ENCODE peak calls at places on chromosome 11, in four cellular contexts. A is IMR-90; H is CD8-positive, alpha-beta memory T cell; R is uterus. N is an unnamed sample.

GRCh38 chr11:130123414-130124040 is 36.1 kb upstream of the ST14 start:
- DNase-seq in A (no peak), R (no peak), H (no peak), N (no peak)

GRCh38 chr11:96230686-96231085 is 112.3 kb downstream of the MAML2 start:
- DNase-seq in A (no peak), H (no peak), R (no peak), N (no peak)

GRCh38 chr11:44110231-44110679 is 14.8 kb downstream of the EXT2 start:
- DNase-seq in H (peak; percentile 65), A (peak; percentile 40), R (peak; percentile 58), N (peak; percentile 88)

GRCh38 chr11:69356703-69357457 is 62.9 kb downstream of the MYEOV start:
- DNase-seq in H (no peak), R (no peak), A (no peak), N (no peak)

GRCh38 chr11:94193288-94193687 is 64.6 kb downstream of the PANX1 start:
- DNase-seq in A (peak; percentile 96), R (no peak), H (no peak), N (no peak)

GRCh38 chr11:67119577-67120391 is 721 bp downstream of the KDM2A start:
- DNase-seq in R (peak; percentile 21), H (no peak), A (no peak), N (peak; percentile 34)

GRCh38 chr11:26753738-26754504 is 32.1 kb upstream of the SLC5A12 start:
- DNase-seq in H (no peak), R (peak; percentile 65), A (peak; percentile 74), N (peak; percentile 36)

GRCh38 chr11:44470849-44471248 is 94.6 kb upstream of the CD82 start:
- DNase-seq in A (no peak), R (no peak), H (no peak), N (no peak)

GRCh38 chr11:115284766-115285165 is 219.4 kb downstream of the CADM1 start:
- DNase-seq in H (no peak), R (no peak), A (peak; percentile 50), N (no peak)

GRCh38 chr11:82003671-82004148 is 730.0 kb downstream of the FAM181B start:
- DNase-seq in R (no peak), H (no peak), A (no peak), N (no peak)

GRCh38 chr11:16936643-16937042 is 77.6 kb downstream of the PLEKHA7 start:
- DNase-seq in H (no peak), A (no peak), R (no peak), N (peak; percentile 61)
- H3K27ac ChIP-seq in H (no peak overlapping the region), A (no peak overlapping the region), R (no peak overlapping the region), N (peak overlapping the region; percentile 5)

GRCh38 chr11:12137938-12138731 is 27.7 kb downstream of the MICAL2 start:
- DNase-seq in A (peak; percentile 98), H (no peak), R (peak; percentile 85), N (no peak)

GRCh38 chr11:12137005-12137690 is 26.8 kb downstream of the MICAL2 start:
- DNase-seq in R (no peak), H (no peak), A (no peak), N (no peak)

GRCh38 chr11:12141283-12141682 is 30.9 kb downstream of the MICAL2 start:
- DNase-seq in A (no peak), H (no peak), R (no peak), N (no peak)

GRCh38 chr11:12140186-12140938 is 30.0 kb downstream of the MICAL2 start:
- DNase-seq in A (peak; percentile 52), H (no peak), R (no peak), N (no peak)

GRCh38 chr11:12139144-12139881 is 28.9 kb downstream of the MICAL2 start:
- DNase-seq in R (peak; percentile 77), H (no peak), A (peak; percentile 94), N (no peak)
- H3K27ac ChIP-seq in R (peak overlapping the region; percentile 89), H (no peak overlapping the region), A (peak overlapping the region; percentile 81), N (no peak overlapping the region)

GRCh38 chr11:72048718-72049460 is 31.5 kb downstream of the NUMA1 start:
- DNase-seq in H (no peak), R (no peak), A (no peak), N (no peak)
- H3K27ac ChIP-seq in H (no peak overlapping the region), R (peak overlapping the region; percentile 19), A (no peak overlapping the region), N (no peak overlapping the region)

GRCh38 chr11:120040136-120040840 is 97.6 kb downstream of the TRIM29 start:
- DNase-seq in A (no peak), R (no peak), H (no peak), N (no peak)

GRCh38 chr11:120039031-120039430 is 98.9 kb downstream of the TRIM29 start:
- DNase-seq in R (no peak), H (no peak), A (no peak), N (no peak)

GRCh38 chr11:120043323-120043945 is 94.5 kb downstream of the TRIM29 start:
- DNase-seq in R (no peak), H (no peak), A (no peak), N (no peak)
- H3K27ac ChIP-seq in R (no peak overlapping the region), H (no peak overlapping the region), A (no peak overlapping the region), N (no peak overlapping the region)

DNA sequence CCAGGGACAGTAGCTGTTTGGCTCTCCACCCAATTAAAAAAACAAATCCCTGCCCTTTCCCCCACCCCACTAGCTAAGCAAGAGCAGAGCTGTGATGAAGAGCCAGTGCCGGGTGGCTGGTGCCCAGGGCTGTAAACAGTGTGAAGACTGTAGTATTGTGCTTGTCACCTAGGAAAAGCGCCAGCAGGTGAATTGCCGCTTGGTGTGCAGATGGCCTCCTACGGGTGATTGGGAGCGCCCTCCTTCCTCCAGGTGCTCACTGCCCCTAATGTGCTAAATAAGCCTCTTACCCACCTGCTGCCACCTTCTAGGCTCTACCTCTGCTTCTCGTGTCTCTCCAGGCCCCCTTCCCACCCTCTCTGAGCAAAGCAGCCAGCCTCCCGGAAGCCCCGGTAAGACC is 18.4 kb upstream of the RAPSN start:
- DNase-seq in A (no peak), H (no peak), R (no peak), N (no peak)
- H3K27ac ChIP-seq in A (no peak overlapping the region), H (no peak overlapping the region), R (peak overlapping the region; percentile 63), N (no peak overlapping the region)

DNA sequence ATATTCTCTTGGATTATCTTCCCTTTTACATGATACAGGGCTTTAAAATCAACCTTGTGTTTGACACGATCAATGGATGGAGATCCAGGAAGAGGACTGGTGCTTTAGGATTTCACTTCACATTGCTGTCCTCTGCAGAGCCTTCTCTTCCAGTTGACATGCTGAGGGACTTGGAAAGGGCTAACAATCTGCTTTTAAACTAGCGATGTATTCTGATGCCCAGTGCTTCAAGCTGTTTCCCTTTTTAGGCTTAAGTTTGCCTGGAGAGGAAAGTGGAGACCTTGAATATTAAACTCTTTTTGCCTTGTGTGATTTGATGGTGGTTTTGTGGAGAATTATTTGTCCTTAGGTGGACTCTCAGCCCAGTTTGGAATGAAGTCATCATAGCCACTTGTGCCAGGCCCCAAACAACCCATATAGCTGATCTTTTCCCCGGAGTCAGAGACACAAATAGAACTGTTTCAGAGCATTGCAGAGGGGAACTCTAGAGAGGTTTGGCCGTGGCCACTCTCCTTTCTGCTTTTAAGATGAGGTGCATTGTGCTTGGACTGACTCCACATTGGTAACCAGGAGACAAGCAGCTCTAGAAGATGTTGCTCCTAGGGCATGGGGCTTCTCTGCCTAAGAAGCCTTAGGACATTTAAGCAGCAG is 152.7 kb downstream of the NCAM1 start:
- DNase-seq in H (no peak), A (no peak), R (no peak), N (no peak)
- H3K27ac ChIP-seq in H (no peak overlapping the region), A (no peak overlapping the region), R (peak overlapping the region; percentile 30), N (no peak overlapping the region)

GRCh38 chr11:8105666-8106065 is 24.7 kb downstream of the TUB start:
- DNase-seq in H (no peak), A (peak; percentile 27), R (no peak), N (no peak)

GRCh38 chr11:8106679-8107078 is 25.7 kb downstream of the TUB start:
- DNase-seq in R (no peak), A (no peak), H (no peak), N (no peak)

GRCh38 chr11:8102965-8103364 is 22.0 kb downstream of the TUB start:
- DNase-seq in H (no peak), A (no peak), R (no peak), N (no peak)

GRCh38 chr11:8103909-8104308 is 22.9 kb downstream of the TUB start:
- DNase-seq in H (no peak), A (no peak), R (no peak), N (no peak)

GRCh38 chr11:8105133-8105532 is 24.1 kb downstream of the TUB start:
- DNase-seq in R (no peak), H (no peak), A (no peak), N (no peak)
- H3K27ac ChIP-seq in R (no peak overlapping the region), H (no peak overlapping the region), A (no peak overlapping the region), N (no peak overlapping the region)